ENCODE peak calls at places on chromosomes 13 and 19, in nine cellular contexts. One of them, this sample, is unnamed.
A peak's percentile ranks its signal among the peaks of the same experiment; 100 is the strongest.

GRCh38 chr19:33392341-33393285 is 19.1 kb downstream of the CEBPG start:
- DNase-seq in pancreas: peak; percentile 92
- DNase-seq in upper lobe of right lung: peak; percentile 69
- DNase-seq in CD8-positive, alpha-beta memory T cell: no peak
- DNase-seq in OCI-LY7: no peak
- DNase-seq in fibroblast of lung: no peak
- DNase-seq in CD4-positive, alpha-beta T cell: no peak
- DNase-seq in H9: no peak
- DNase-seq in GM23338: no peak
- DNase-seq in this sample: no peak

GRCh38 chr19:45177817-45178261 is at the start of gene TRAPPC6A:
- DNase-seq in pancreas: no peak
- DNase-seq in upper lobe of right lung: no peak
- DNase-seq in CD8-positive, alpha-beta memory T cell: no peak
- DNase-seq in OCI-LY7: no peak
- DNase-seq in fibroblast of lung: peak; percentile 74
- DNase-seq in CD4-positive, alpha-beta T cell: no peak
- DNase-seq in H9: no peak
- DNase-seq in GM23338: peak; percentile 64
- DNase-seq in this sample: no peak

GRCh38 chr13:27262546-27262945 is 8.1 kb upstream of the RASL11A start:
- DNase-seq in pancreas: no peak
- DNase-seq in upper lobe of right lung: no peak
- DNase-seq in CD8-positive, alpha-beta memory T cell: no peak
- DNase-seq in OCI-LY7: no peak
- DNase-seq in fibroblast of lung: no peak
- DNase-seq in CD4-positive, alpha-beta T cell: no peak
- DNase-seq in H9: no peak
- DNase-seq in GM23338: no peak
- DNase-seq in this sample: no peak

GRCh38 chr13:76965759-76966421 is 17.6 kb downstream of the ACOD1 start:
- DNase-seq in pancreas: no peak
- DNase-seq in upper lobe of right lung: no peak
- DNase-seq in CD8-positive, alpha-beta memory T cell: no peak
- DNase-seq in OCI-LY7: no peak
- DNase-seq in fibroblast of lung: peak; percentile 75
- DNase-seq in CD4-positive, alpha-beta T cell: no peak
- DNase-seq in H9: no peak
- DNase-seq in GM23338: no peak
- DNase-seq in this sample: no peak

GRCh38 chr19:461664-462551 is 1.1 kb upstream of the SHC2 start:
- DNase-seq in pancreas: peak; percentile 97
- DNase-seq in upper lobe of right lung: peak; percentile 76
- DNase-seq in CD8-positive, alpha-beta memory T cell: no peak
- DNase-seq in OCI-LY7: no peak
- DNase-seq in fibroblast of lung: no peak
- DNase-seq in CD4-positive, alpha-beta T cell: no peak
- DNase-seq in H9: peak; percentile 73
- DNase-seq in GM23338: peak; percentile 77
- DNase-seq in this sample: peak; percentile 75

GRCh38 chr13:67023088-67023893 is 206.8 kb downstream of the PCDH9 start:
- DNase-seq in pancreas: no peak
- DNase-seq in upper lobe of right lung: no peak
- DNase-seq in CD8-positive, alpha-beta memory T cell: no peak
- DNase-seq in OCI-LY7: peak; percentile 37
- DNase-seq in fibroblast of lung: peak; percentile 98
- DNase-seq in CD4-positive, alpha-beta T cell: no peak
- DNase-seq in H9: peak; percentile 25
- DNase-seq in GM23338: peak; percentile 61
- DNase-seq in this sample: no peak

GRCh38 chr13:62280590-62280989 is 864.9 kb upstream of the PCDH20 start:
- DNase-seq in pancreas: no peak
- DNase-seq in upper lobe of right lung: no peak
- DNase-seq in CD8-positive, alpha-beta memory T cell: no peak
- DNase-seq in OCI-LY7: peak; percentile 33
- DNase-seq in fibroblast of lung: no peak
- DNase-seq in CD4-positive, alpha-beta T cell: no peak
- DNase-seq in H9: no peak
- DNase-seq in GM23338: no peak
- DNase-seq in this sample: no peak

GRCh38 chr19:2042485-2043268 is 8.4 kb downstream of the MKNK2 start:
- DNase-seq in pancreas: peak; percentile 90
- DNase-seq in upper lobe of right lung: peak; percentile 77
- DNase-seq in CD8-positive, alpha-beta memory T cell: no peak
- DNase-seq in OCI-LY7: no peak
- DNase-seq in fibroblast of lung: no peak
- DNase-seq in CD4-positive, alpha-beta T cell: no peak
- DNase-seq in H9: no peak
- DNase-seq in GM23338: peak; percentile 54
- DNase-seq in this sample: no peak

GRCh38 chr19:42285546-42285945 is 16.4 kb upstream of the PRR19 start:
- DNase-seq in pancreas: no peak
- DNase-seq in upper lobe of right lung: no peak
- DNase-seq in CD8-positive, alpha-beta memory T cell: no peak
- DNase-seq in OCI-LY7: peak; percentile 54
- DNase-seq in fibroblast of lung: no peak
- DNase-seq in CD4-positive, alpha-beta T cell: no peak
- DNase-seq in H9: peak; percentile 24
- DNase-seq in GM23338: no peak
- DNase-seq in this sample: no peak

GRCh38 chr13:100547805-100548204 is 40.8 kb downstream of the GGACT start:
- DNase-seq in pancreas: no peak
- DNase-seq in upper lobe of right lung: no peak
- DNase-seq in CD8-positive, alpha-beta memory T cell: no peak
- DNase-seq in OCI-LY7: no peak
- DNase-seq in fibroblast of lung: no peak
- DNase-seq in CD4-positive, alpha-beta T cell: no peak
- DNase-seq in H9: no peak
- DNase-seq in GM23338: no peak
- DNase-seq in this sample: no peak

GRCh38 chr13:97005631-97006262 is 11.5 kb upstream of the OXGR1 start:
- DNase-seq in pancreas: no peak
- DNase-seq in upper lobe of right lung: no peak
- DNase-seq in CD8-positive, alpha-beta memory T cell: no peak
- DNase-seq in OCI-LY7: no peak
- DNase-seq in fibroblast of lung: peak; percentile 76
- DNase-seq in CD4-positive, alpha-beta T cell: no peak
- DNase-seq in H9: no peak
- DNase-seq in GM23338: no peak
- DNase-seq in this sample: no peak

GRCh38 chr19:57559008-57559403 is 657 bp downstream of the ZNF550 start:
- DNase-seq in pancreas: no peak
- DNase-seq in upper lobe of right lung: no peak
- DNase-seq in CD8-positive, alpha-beta memory T cell: no peak
- DNase-seq in OCI-LY7: peak; percentile 14
- DNase-seq in fibroblast of lung: peak; percentile 18
- DNase-seq in CD4-positive, alpha-beta T cell: no peak
- DNase-seq in H9: peak; percentile 30
- DNase-seq in GM23338: peak; percentile 55
- DNase-seq in this sample: no peak

GRCh38 chr13:25846227-25846984 is 205.4 kb downstream of the SHISA2 start:
- DNase-seq in pancreas: no peak
- DNase-seq in upper lobe of right lung: no peak
- DNase-seq in CD8-positive, alpha-beta memory T cell: no peak
- DNase-seq in OCI-LY7: no peak
- DNase-seq in fibroblast of lung: peak; percentile 26
- DNase-seq in CD4-positive, alpha-beta T cell: no peak
- DNase-seq in H9: no peak
- DNase-seq in GM23338: no peak
- DNase-seq in this sample: no peak

GRCh38 chr19:38812004-38812840 is 523 bp downstream of the LGALS4 start:
- DNase-seq in pancreas: peak; percentile 70
- DNase-seq in upper lobe of right lung: no peak
- DNase-seq in CD8-positive, alpha-beta memory T cell: no peak
- DNase-seq in OCI-LY7: no peak
- DNase-seq in fibroblast of lung: no peak
- DNase-seq in CD4-positive, alpha-beta T cell: no peak
- DNase-seq in H9: no peak
- DNase-seq in GM23338: no peak
- DNase-seq in this sample: no peak

GRCh38 chr19:662207-662961 is 630 bp downstream of the RNF126 start:
- DNase-seq in pancreas: peak; percentile 88
- DNase-seq in upper lobe of right lung: peak; percentile 84
- DNase-seq in CD8-positive, alpha-beta memory T cell: peak; percentile 72
- DNase-seq in OCI-LY7: peak; percentile 82
- DNase-seq in fibroblast of lung: peak; percentile 51
- DNase-seq in CD4-positive, alpha-beta T cell: peak; percentile 70
- DNase-seq in H9: no peak
- DNase-seq in GM23338: peak; percentile 70
- DNase-seq in this sample: no peak

GRCh38 chr19:43966079-43966694 is 15.2 kb downstream of the ZNF221 start:
- DNase-seq in pancreas: no peak
- DNase-seq in upper lobe of right lung: no peak
- DNase-seq in CD8-positive, alpha-beta memory T cell: no peak
- DNase-seq in OCI-LY7: no peak
- DNase-seq in fibroblast of lung: peak; percentile 3
- DNase-seq in CD4-positive, alpha-beta T cell: no peak
- DNase-seq in H9: no peak
- DNase-seq in GM23338: no peak
- DNase-seq in this sample: no peak

GRCh38 chr19:1064661-1065605 is 2.0 kb upstream of the ARHGAP45 start:
- DNase-seq in pancreas: peak; percentile 88
- DNase-seq in upper lobe of right lung: peak; percentile 89
- DNase-seq in CD8-positive, alpha-beta memory T cell: peak; percentile 47
- DNase-seq in OCI-LY7: peak; percentile 81
- DNase-seq in fibroblast of lung: peak; percentile 67
- DNase-seq in CD4-positive, alpha-beta T cell: peak; percentile 66
- DNase-seq in H9: peak; percentile 81
- DNase-seq in GM23338: peak; percentile 90
- DNase-seq in this sample: no peak

GRCh38 chr19:23771761-23772667 is 13.3 kb upstream of the ZNF681 start:
- DNase-seq in pancreas: no peak
- DNase-seq in upper lobe of right lung: no peak
- DNase-seq in CD8-positive, alpha-beta memory T cell: no peak
- DNase-seq in OCI-LY7: no peak
- DNase-seq in fibroblast of lung: no peak
- DNase-seq in CD4-positive, alpha-beta T cell: no peak
- DNase-seq in H9: no peak
- DNase-seq in GM23338: no peak
- DNase-seq in this sample: no peak

GRCh38 chr19:14770136-14770535 is 8.2 kb downstream of the ADGRE2 start:
- DNase-seq in pancreas: no peak
- DNase-seq in upper lobe of right lung: no peak
- DNase-seq in CD8-positive, alpha-beta memory T cell: no peak
- DNase-seq in OCI-LY7: no peak
- DNase-seq in fibroblast of lung: no peak
- DNase-seq in CD4-positive, alpha-beta T cell: no peak
- DNase-seq in H9: peak; percentile 7
- DNase-seq in GM23338: no peak
- DNase-seq in this sample: no peak

DNA sequence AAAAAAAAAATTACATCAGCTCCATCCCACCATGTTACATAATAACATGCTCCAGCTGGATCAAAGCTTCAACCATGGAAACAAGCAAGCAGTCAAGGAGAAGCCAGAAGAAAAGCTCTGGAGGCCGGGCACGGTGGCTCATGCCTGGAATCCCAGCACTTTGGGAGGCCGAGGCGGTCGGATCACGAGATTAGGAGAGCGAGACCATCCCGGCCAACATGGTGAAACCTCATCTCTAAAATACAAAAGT is 7.8 kb downstream of the UBXN6 start:
- DNase-seq in pancreas: no peak
- DNase-seq in upper lobe of right lung: no peak
- DNase-seq in CD8-positive, alpha-beta memory T cell: no peak
- DNase-seq in OCI-LY7: no peak
- DNase-seq in fibroblast of lung: no peak
- DNase-seq in CD4-positive, alpha-beta T cell: no peak
- DNase-seq in H9: no peak
- DNase-seq in GM23338: no peak
- DNase-seq in this sample: no peak
- H3K27ac ChIP-seq in pancreas: peak overlapping the region; percentile 67
- H3K27ac ChIP-seq in upper lobe of right lung: no peak overlapping the region
- H3K27ac ChIP-seq in CD8-positive, alpha-beta memory T cell: no peak overlapping the region
- H3K27ac ChIP-seq in OCI-LY7: no peak overlapping the region
- H3K27ac ChIP-seq in fibroblast of lung: no peak overlapping the region
- H3K27ac ChIP-seq in CD4-positive, alpha-beta T cell: no peak overlapping the region
- H3K27ac ChIP-seq in H9: no peak overlapping the region
- H3K27ac ChIP-seq in GM23338: no peak overlapping the region
- H3K27ac ChIP-seq in this sample: no peak overlapping the region

GRCh38 chr13:79540504-79540903 is 59.5 kb downstream of the NDFIP2 start:
- DNase-seq in pancreas: no peak
- DNase-seq in upper lobe of right lung: no peak
- DNase-seq in CD8-positive, alpha-beta memory T cell: no peak
- DNase-seq in OCI-LY7: no peak
- DNase-seq in fibroblast of lung: no peak
- DNase-seq in CD4-positive, alpha-beta T cell: no peak
- DNase-seq in H9: no peak
- DNase-seq in GM23338: no peak
- DNase-seq in this sample: no peak
- H3K27ac ChIP-seq in pancreas: no peak overlapping the region
- H3K27ac ChIP-seq in upper lobe of right lung: no peak overlapping the region
- H3K27ac ChIP-seq in CD8-positive, alpha-beta memory T cell: no peak overlapping the region
- H3K27ac ChIP-seq in OCI-LY7: no peak overlapping the region
- H3K27ac ChIP-seq in fibroblast of lung: no peak overlapping the region
- H3K27ac ChIP-seq in CD4-positive, alpha-beta T cell: no peak overlapping the region
- H3K27ac ChIP-seq in H9: no peak overlapping the region
- H3K27ac ChIP-seq in GM23338: no peak overlapping the region
- H3K27ac ChIP-seq in this sample: no peak overlapping the region

DNA sequence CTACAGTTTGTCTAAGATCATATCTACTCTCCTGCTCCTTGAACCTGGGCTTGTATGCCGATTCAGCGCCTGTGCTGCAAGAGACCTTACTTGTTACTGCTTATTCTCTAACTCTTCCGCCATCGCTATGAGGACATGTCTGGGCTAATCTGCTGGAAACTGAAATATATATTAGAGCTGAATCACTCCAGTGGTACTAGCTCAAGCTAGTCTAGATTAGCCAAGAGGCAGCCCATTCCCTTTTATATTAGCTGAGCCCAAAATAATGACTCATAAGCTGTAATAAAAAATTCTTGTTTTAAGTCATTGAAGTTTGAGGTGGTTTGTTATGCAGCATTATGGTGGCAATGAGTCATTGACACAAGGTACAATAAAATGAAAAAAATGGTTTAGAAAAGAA is 52.8 kb downstream of the SLC6A16 start:
- DNase-seq in pancreas: no peak
- DNase-seq in upper lobe of right lung: no peak
- DNase-seq in CD8-positive, alpha-beta memory T cell: no peak
- DNase-seq in OCI-LY7: no peak
- DNase-seq in fibroblast of lung: peak; percentile 80
- DNase-seq in CD4-positive, alpha-beta T cell: no peak
- DNase-seq in H9: no peak
- DNase-seq in GM23338: no peak
- DNase-seq in this sample: no peak
- H3K27ac ChIP-seq in pancreas: no peak overlapping the region
- H3K27ac ChIP-seq in upper lobe of right lung: no peak overlapping the region
- H3K27ac ChIP-seq in CD8-positive, alpha-beta memory T cell: no peak overlapping the region
- H3K27ac ChIP-seq in OCI-LY7: no peak overlapping the region
- H3K27ac ChIP-seq in fibroblast of lung: no peak overlapping the region
- H3K27ac ChIP-seq in CD4-positive, alpha-beta T cell: no peak overlapping the region
- H3K27ac ChIP-seq in H9: no peak overlapping the region
- H3K27ac ChIP-seq in GM23338: no peak overlapping the region
- H3K27ac ChIP-seq in this sample: no peak overlapping the region

DNA sequence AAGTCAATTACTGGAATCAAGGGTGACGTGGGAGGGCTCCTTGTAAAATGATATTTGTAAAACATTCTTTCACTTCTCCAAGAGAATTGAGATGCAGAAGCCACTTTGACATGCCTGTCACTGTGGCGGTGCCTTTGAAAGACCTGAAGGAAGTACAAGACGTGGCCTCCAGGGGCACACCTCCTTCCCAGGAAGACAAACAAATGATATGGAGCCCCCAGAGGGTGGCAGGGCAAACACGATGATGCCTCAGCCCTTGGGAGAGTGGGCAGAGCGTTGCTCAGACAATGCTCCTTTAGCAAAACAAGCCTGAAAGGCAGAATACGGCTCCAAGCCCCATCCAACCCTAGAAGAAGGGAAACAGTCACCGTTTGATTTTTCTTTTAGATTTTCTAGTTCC is 9.3 kb upstream of the ATP12A start:
- DNase-seq in pancreas: no peak
- DNase-seq in upper lobe of right lung: no peak
- DNase-seq in CD8-positive, alpha-beta memory T cell: no peak
- DNase-seq in OCI-LY7: peak; percentile 73
- DNase-seq in fibroblast of lung: peak; percentile 20
- DNase-seq in CD4-positive, alpha-beta T cell: no peak
- DNase-seq in H9: peak; percentile 78
- DNase-seq in GM23338: peak; percentile 87
- DNase-seq in this sample: no peak
- H3K27ac ChIP-seq in pancreas: no peak overlapping the region
- H3K27ac ChIP-seq in upper lobe of right lung: no peak overlapping the region
- H3K27ac ChIP-seq in CD8-positive, alpha-beta memory T cell: no peak overlapping the region
- H3K27ac ChIP-seq in OCI-LY7: no peak overlapping the region
- H3K27ac ChIP-seq in fibroblast of lung: no peak overlapping the region
- H3K27ac ChIP-seq in CD4-positive, alpha-beta T cell: no peak overlapping the region
- H3K27ac ChIP-seq in H9: no peak overlapping the region
- H3K27ac ChIP-seq in GM23338: no peak overlapping the region
- H3K27ac ChIP-seq in this sample: no peak overlapping the region

This sample was measured in substantia nigra.